ENCODE peak calls at places on chromosomes 7 and 10, in five cellular contexts. Q is endothelial cell of umbilical vein, E is sigmoid colon, J is GM23338, P is Panc1. V is an unnamed sample.
A peak's percentile ranks its signal among the peaks of the same experiment; 100 is the strongest.

GRCh38 chr7:148478551-148478950 is 112.0 kb upstream of the C7orf33 start:
- DNase-seq in Q (no peak), E (no peak), J (peak; percentile 49), P (no peak), V (no peak)

GRCh38 chr10:124649209-124649608 is 95.0 kb downstream of the FAM53B start:
- DNase-seq in Q (no peak), E (peak; percentile 83), J (no peak), P (no peak), V (no peak)

GRCh38 chr10:132107947-132108877 is 42.5 kb downstream of the JAKMIP3 start:
- DNase-seq in Q (no peak), E (peak; percentile 51), J (no peak), P (no peak), V (no peak)

GRCh38 chr10:5071411-5072198 is 22.6 kb upstream of the AKR1C3 start:
- DNase-seq in Q (peak; percentile 78), E (peak; percentile 91), J (peak; percentile 33), P (no peak), V (peak; percentile 63)

GRCh38 chr10:84540617-84541288 is 212.4 kb downstream of the CCSER2 start:
- DNase-seq in Q (peak; percentile 51), E (peak; percentile 81), J (peak; percentile 91), P (no peak), V (peak; percentile 65)

GRCh38 chr10:119030421-119031250 is 1.1 kb downstream of the NANOS1 start:
- DNase-seq in Q (peak; percentile 51), E (no peak), J (peak; percentile 79), P (no peak), V (no peak)

GRCh38 chr7:127986581-127987461 is 44.4 kb downstream of the LRRC4 start:
- DNase-seq in Q (no peak), E (no peak), J (peak; percentile 38), P (no peak), V (no peak)

GRCh38 chr7:131110294-131111080 is 217.2 kb upstream of the MKLN1 start:
- DNase-seq in Q (peak; percentile 48), E (peak; percentile 73), J (peak; percentile 69), P (no peak), V (peak; percentile 37)

GRCh38 chr7:78675511-78675910 is 778.0 kb downstream of the MAGI2 start:
- DNase-seq in Q (no peak), E (no peak), J (no peak), P (no peak), V (no peak)

GRCh38 chr10:119489572-119490326 is 52.8 kb downstream of the RGS10 start:
- DNase-seq in Q (peak; percentile 58), E (peak; percentile 71), J (peak; percentile 85), P (peak; percentile 39), V (no peak)

GRCh38 chr7:70183278-70183677 is 585.0 kb downstream of the AUTS2 start:
- DNase-seq in Q (no peak), E (no peak), J (no peak), P (no peak), V (no peak)

GRCh38 chr7:14999331-14999730 is 96.8 kb upstream of the DGKB start:
- DNase-seq in Q (no peak), E (no peak), J (no peak), P (no peak), V (no peak)

GRCh38 chr7:84829719-84830118 is 357.1 kb downstream of the SEMA3D start:
- DNase-seq in Q (no peak), E (no peak), J (no peak), P (no peak), V (no peak)
- TF ChIP-seq POLR2AphosphoS5 in Q (no peak), E (no peak), J (no peak), P (no peak), V (no peak)

DNA sequence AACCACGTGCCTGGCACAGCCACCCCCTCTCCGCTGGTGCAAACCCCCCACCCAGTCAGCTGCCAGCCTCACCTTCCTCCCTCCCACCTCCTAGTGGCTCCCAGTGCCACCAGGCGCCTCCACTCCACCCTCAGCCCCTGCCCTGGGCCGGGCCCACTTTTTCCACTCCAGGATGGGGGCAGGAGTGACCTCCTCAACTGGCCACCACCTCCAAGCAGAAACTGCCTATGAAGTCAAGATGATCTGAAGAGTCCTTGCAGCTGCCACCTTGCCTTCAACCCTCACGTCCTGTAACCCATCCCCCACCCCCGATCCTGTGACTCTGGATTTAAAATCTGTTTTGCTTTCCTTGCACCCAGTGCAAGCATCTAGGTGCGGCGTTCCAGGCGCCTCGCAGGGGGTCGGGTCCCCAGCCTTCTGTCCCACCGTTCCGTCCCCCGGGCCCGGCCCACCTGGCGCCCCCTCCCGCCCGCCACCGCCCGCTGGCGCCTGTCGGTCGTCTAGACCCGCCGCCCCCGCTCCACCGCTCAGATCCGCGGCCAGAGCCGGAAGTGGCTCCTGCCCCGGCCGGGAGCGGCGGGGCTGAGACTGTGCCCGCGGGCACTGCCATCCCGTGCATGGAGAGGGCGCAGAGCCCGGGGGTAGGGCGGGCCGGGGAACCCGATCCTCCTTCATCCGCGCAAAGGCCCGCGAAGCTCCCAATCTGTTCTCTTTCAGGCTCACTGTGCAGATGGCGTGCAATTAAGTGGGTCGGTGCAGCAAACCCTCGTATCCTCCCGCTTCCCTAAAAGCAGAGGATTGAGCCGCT is 51.2 kb upstream of the GTF2I start:
- DNase-seq in Q (peak; percentile 24), E (peak; percentile 76), J (peak; percentile 68), P (no peak), V (no peak)
- H3K4me3 ChIP-seq in Q (peak overlapping the region; percentile 27), E (peak overlapping the region; percentile 57), J (peak overlapping the region; percentile 47), P (peak overlapping the region; percentile 23), V (peak overlapping the region; percentile 33)

GRCh38 chr10:123156091-123156490 is 1.9 kb downstream of the BUB3 start:
- DNase-seq in Q (peak; percentile 54), E (no peak), J (no peak), P (no peak), V (no peak)

GRCh38 chr10:123154943-123155505 is 822 bp downstream of the BUB3 start:
- DNase-seq in Q (no peak), E (no peak), J (peak; percentile 71), P (no peak), V (peak; percentile 17)

GRCh38 chr10:123153486-123154091 is 613 bp upstream of the BUB3 start:
- DNase-seq in Q (no peak), E (no peak), J (no peak), P (no peak), V (no peak)

GRCh38 chr10:123157210-123157609 is 3.0 kb downstream of the BUB3 start:
- DNase-seq in Q (peak; percentile 21), E (no peak), J (no peak), P (no peak), V (no peak)

DNA sequence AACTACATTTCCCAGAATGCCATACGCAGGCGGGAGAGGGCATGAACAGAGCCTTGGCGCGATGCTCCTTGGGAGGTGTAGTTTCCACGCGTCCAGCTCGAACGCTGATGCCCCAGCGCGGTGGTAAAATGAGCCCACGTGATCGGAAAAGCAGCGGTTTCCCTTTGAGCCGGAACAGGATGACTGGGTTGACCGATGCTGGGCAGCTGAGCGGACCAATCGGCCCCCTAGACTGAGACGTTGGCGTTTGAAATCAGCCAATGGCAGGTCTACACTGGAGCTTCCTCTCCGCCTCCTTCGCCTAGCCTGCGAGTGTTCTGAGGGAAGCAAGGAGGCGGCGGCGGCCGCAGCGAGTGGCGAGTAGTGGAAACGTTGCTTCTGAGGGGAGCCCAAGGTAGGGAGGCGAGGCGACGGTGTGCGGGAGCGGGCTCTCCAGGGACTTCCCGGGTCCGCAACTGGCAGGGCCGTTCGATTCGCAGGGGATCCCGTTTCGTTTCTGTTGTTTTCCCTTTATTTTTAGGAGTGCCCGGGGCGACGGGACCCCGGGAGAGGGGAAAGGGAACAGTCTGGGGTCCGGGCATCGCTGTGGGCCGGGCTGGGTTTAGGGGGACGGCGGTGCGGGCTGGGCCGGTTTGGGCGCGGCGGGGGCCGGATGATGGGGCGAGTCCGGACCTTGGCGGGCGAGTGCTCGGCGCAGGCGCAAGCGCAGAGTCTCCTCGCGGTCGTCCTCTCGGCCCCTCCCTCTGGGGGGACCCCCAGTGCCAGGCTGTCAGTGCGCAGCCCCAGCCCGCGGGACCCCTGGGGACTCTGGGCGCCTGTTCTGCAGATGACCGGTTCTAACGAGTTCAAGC is at the start of gene BUB3:
- DNase-seq in Q (peak; percentile 100), E (peak; percentile 99), J (peak; percentile 99), P (peak; percentile 100), V (peak; percentile 97)
- TF ChIP-seq POLR2AphosphoS5 in Q (peak; percentile 95), E (peak; percentile 92), J (peak; percentile 96), P (peak; percentile 97), V (peak; percentile 50)

GRCh38 chr7:114415054-114415997 is 711 bp downstream of the FOXP2 start:
- DNase-seq in Q (no peak), E (no peak), J (no peak), P (no peak), V (no peak)
- H3K4me3 ChIP-seq in Q (no peak overlapping the region), E (peak overlapping the region; percentile 55), J (no peak overlapping the region), P (peak overlapping the region; percentile 3), V (no peak overlapping the region)

V was measured in breast epithelium.